ENCODE peak calls at places on chromosomes 2 and 18, in six cellular contexts. One of them, this sample, is unnamed.

GRCh38 chr2:237092920-237093781 is 7.5 kb downstream of the COPS8 start:
- DNase-seq in activated CD8-positive, alpha-beta T cell treated with anti-CD3 and anti-CD28 coated beads for 36 hours: no peak
- DNase-seq in CD4-positive, alpha-beta memory T cell: no peak
- DNase-seq in right cardiac atrium: no peak
- DNase-seq in GM12891: no peak
- DNase-seq in heart right ventricle: no peak
- DNase-seq in this sample: no peak

GRCh38 chr2:212815453-212815852 is 276.9 kb upstream of the ERBB4 start:
- DNase-seq in activated CD8-positive, alpha-beta T cell treated with anti-CD3 and anti-CD28 coated beads for 36 hours: peak
- DNase-seq in heart right ventricle: no peak
- DNase-seq in CD4-positive, alpha-beta memory T cell: no peak
- DNase-seq in GM12891: no peak
- DNase-seq in right cardiac atrium: no peak
- DNase-seq in this sample: no peak

GRCh38 chr2:81835318-81836000 is 1530.9 kb upstream of the LRRTM1 start:
- DNase-seq in activated CD8-positive, alpha-beta T cell treated with anti-CD3 and anti-CD28 coated beads for 36 hours: no peak
- DNase-seq in CD4-positive, alpha-beta memory T cell: no peak
- DNase-seq in right cardiac atrium: no peak
- DNase-seq in GM12891: no peak
- DNase-seq in heart right ventricle: no peak
- DNase-seq in this sample: no peak

GRCh38 chr2:37100054-37100453 is 15.7 kb downstream of the GPATCH11 start:
- DNase-seq in activated CD8-positive, alpha-beta T cell treated with anti-CD3 and anti-CD28 coated beads for 36 hours: no peak
- DNase-seq in GM12891: no peak
- DNase-seq in CD4-positive, alpha-beta memory T cell: no peak
- DNase-seq in right cardiac atrium: no peak
- DNase-seq in heart right ventricle: no peak
- DNase-seq in this sample: no peak

GRCh38 chr2:120669121-120669952 is 66.3 kb upstream of the GLI2 start:
- DNase-seq in activated CD8-positive, alpha-beta T cell treated with anti-CD3 and anti-CD28 coated beads for 36 hours: peak
- DNase-seq in CD4-positive, alpha-beta memory T cell: no peak
- DNase-seq in right cardiac atrium: no peak
- DNase-seq in heart right ventricle: no peak
- DNase-seq in GM12891: no peak
- DNase-seq in this sample: peak

GRCh38 chr2:186848873-186849578 is at the start of gene ZSWIM2:
- DNase-seq in activated CD8-positive, alpha-beta T cell treated with anti-CD3 and anti-CD28 coated beads for 36 hours: peak
- DNase-seq in right cardiac atrium: peak
- DNase-seq in CD4-positive, alpha-beta memory T cell: peak
- DNase-seq in GM12891: peak
- DNase-seq in heart right ventricle: peak
- DNase-seq in this sample: peak

GRCh38 chr2:96715658-96716057 is 24.2 kb downstream of the LMAN2L start:
- DNase-seq in activated CD8-positive, alpha-beta T cell treated with anti-CD3 and anti-CD28 coated beads for 36 hours: no peak
- DNase-seq in GM12891: no peak
- DNase-seq in CD4-positive, alpha-beta memory T cell: no peak
- DNase-seq in right cardiac atrium: no peak
- DNase-seq in heart right ventricle: no peak
- DNase-seq in this sample: no peak

GRCh38 chr18:58310517-58310916 is 266.5 kb downstream of the NEDD4L start:
- DNase-seq in right cardiac atrium: peak
- DNase-seq in heart right ventricle: peak
- DNase-seq in activated CD8-positive, alpha-beta T cell treated with anti-CD3 and anti-CD28 coated beads for 36 hours: peak
- DNase-seq in CD4-positive, alpha-beta memory T cell: peak
- DNase-seq in GM12891: no peak
- DNase-seq in this sample: peak

GRCh38 chr18:31227497-31228229 is 65.0 kb upstream of the DSC1 start:
- DNase-seq in right cardiac atrium: no peak
- DNase-seq in GM12891: no peak
- DNase-seq in heart right ventricle: no peak
- DNase-seq in activated CD8-positive, alpha-beta T cell treated with anti-CD3 and anti-CD28 coated beads for 36 hours: no peak
- DNase-seq in CD4-positive, alpha-beta memory T cell: no peak
- DNase-seq in this sample: no peak

GRCh38 chr18:3294435-3295080 is 32.6 kb downstream of the MYL12B start:
- DNase-seq in activated CD8-positive, alpha-beta T cell treated with anti-CD3 and anti-CD28 coated beads for 36 hours: no peak
- DNase-seq in heart right ventricle: no peak
- DNase-seq in right cardiac atrium: no peak
- DNase-seq in GM12891: no peak
- DNase-seq in CD4-positive, alpha-beta memory T cell: no peak
- DNase-seq in this sample: no peak

GRCh38 chr2:187523325-187523724 is 30.9 kb downstream of the TFPI start:
- DNase-seq in activated CD8-positive, alpha-beta T cell treated with anti-CD3 and anti-CD28 coated beads for 36 hours: no peak
- DNase-seq in heart right ventricle: no peak
- DNase-seq in CD4-positive, alpha-beta memory T cell: no peak
- DNase-seq in GM12891: no peak
- DNase-seq in right cardiac atrium: no peak
- DNase-seq in this sample: no peak

GRCh38 chr2:105768176-105768575 is 23.5 kb downstream of the NCK2 start:
- DNase-seq in right cardiac atrium: no peak
- DNase-seq in heart right ventricle: no peak
- DNase-seq in GM12891: no peak
- DNase-seq in activated CD8-positive, alpha-beta T cell treated with anti-CD3 and anti-CD28 coated beads for 36 hours: no peak
- DNase-seq in CD4-positive, alpha-beta memory T cell: no peak
- DNase-seq in this sample: no peak

GRCh38 chr2:240465765-240466578 is 30.5 kb downstream of the GPC1 start:
- DNase-seq in CD4-positive, alpha-beta memory T cell: no peak
- DNase-seq in heart right ventricle: peak
- DNase-seq in GM12891: no peak
- DNase-seq in right cardiac atrium: peak
- DNase-seq in activated CD8-positive, alpha-beta T cell treated with anti-CD3 and anti-CD28 coated beads for 36 hours: no peak
- DNase-seq in this sample: peak

GRCh38 chr2:54945401-54946219 is 104.6 kb downstream of the RTN4 start:
- DNase-seq in GM12891: peak
- DNase-seq in activated CD8-positive, alpha-beta T cell treated with anti-CD3 and anti-CD28 coated beads for 36 hours: peak
- DNase-seq in heart right ventricle: peak
- DNase-seq in right cardiac atrium: peak
- DNase-seq in CD4-positive, alpha-beta memory T cell: no peak
- DNase-seq in this sample: peak

GRCh38 chr18:48374423-48375149 is 34.6 kb downstream of the ZBTB7C start:
- DNase-seq in CD4-positive, alpha-beta memory T cell: no peak
- DNase-seq in right cardiac atrium: no peak
- DNase-seq in GM12891: no peak
- DNase-seq in activated CD8-positive, alpha-beta T cell treated with anti-CD3 and anti-CD28 coated beads for 36 hours: no peak
- DNase-seq in heart right ventricle: no peak
- DNase-seq in this sample: no peak

GRCh38 chr2:180385601-180386201 is 378.6 kb upstream of the CWC22 start:
- DNase-seq in heart right ventricle: no peak
- DNase-seq in GM12891: no peak
- DNase-seq in right cardiac atrium: no peak
- DNase-seq in CD4-positive, alpha-beta memory T cell: no peak
- DNase-seq in activated CD8-positive, alpha-beta T cell treated with anti-CD3 and anti-CD28 coated beads for 36 hours: no peak
- DNase-seq in this sample: no peak

GRCh38 chr2:102848366-102848839 is 86.6 kb downstream of the TMEM182 start:
- DNase-seq in activated CD8-positive, alpha-beta T cell treated with anti-CD3 and anti-CD28 coated beads for 36 hours: peak
- DNase-seq in heart right ventricle: peak
- DNase-seq in GM12891: no peak
- DNase-seq in right cardiac atrium: peak
- DNase-seq in CD4-positive, alpha-beta memory T cell: no peak
- DNase-seq in this sample: peak

GRCh38 chr2:207770602-207771404 is 1.1 kb upstream of the FZD5 start:
- DNase-seq in GM12891: peak
- DNase-seq in right cardiac atrium: peak
- DNase-seq in activated CD8-positive, alpha-beta T cell treated with anti-CD3 and anti-CD28 coated beads for 36 hours: peak
- DNase-seq in heart right ventricle: peak
- DNase-seq in CD4-positive, alpha-beta memory T cell: no peak
- DNase-seq in this sample: no peak

GRCh38 chr2:237444026-237444425 is 30.1 kb upstream of the COL6A3 start:
- DNase-seq in activated CD8-positive, alpha-beta T cell treated with anti-CD3 and anti-CD28 coated beads for 36 hours: no peak
- DNase-seq in heart right ventricle: no peak
- DNase-seq in GM12891: no peak
- DNase-seq in CD4-positive, alpha-beta memory T cell: no peak
- DNase-seq in right cardiac atrium: no peak
- DNase-seq in this sample: no peak

GRCh38 chr2:147824625-147825024 is 20.2 kb upstream of the ACVR2A start:
- DNase-seq in GM12891: no peak
- DNase-seq in activated CD8-positive, alpha-beta T cell treated with anti-CD3 and anti-CD28 coated beads for 36 hours: no peak
- DNase-seq in CD4-positive, alpha-beta memory T cell: no peak
- DNase-seq in heart right ventricle: no peak
- DNase-seq in right cardiac atrium: no peak
- DNase-seq in this sample: no peak

GRCh38 chr2:57881998-57882884 is 164.4 kb upstream of the VRK2 start:
- DNase-seq in activated CD8-positive, alpha-beta T cell treated with anti-CD3 and anti-CD28 coated beads for 36 hours: no peak
- DNase-seq in GM12891: no peak
- DNase-seq in right cardiac atrium: no peak
- DNase-seq in CD4-positive, alpha-beta memory T cell: no peak
- DNase-seq in heart right ventricle: no peak
- DNase-seq in this sample: no peak

This sample was measured in lung.